ENCODE peak calls at places on chromosomes 16 and 17, in five cellular contexts. U, P, C, X and F are unnamed samples. For H3K4me1 and H3K9me3, the result is how much of the 10 kb centered on the place peaks cover.

GRCh38 chr17:17681744-17682292 is 560 bp downstream of the RAI1 start:
- DNase-seq in U (no peak), P (no peak), C (peak), X (no peak), F (peak)

GRCh38 chr17:2192367-2193028 is 111.1 kb downstream of the SMG6 start:
- DNase-seq in U (peak), P (no peak), C (no peak), X (no peak), F (peak)

GRCh38 chr17:62179525-62180161 is 114.6 kb upstream of the MED13 start:
- DNase-seq in U (peak), P (no peak), C (no peak), X (no peak), F (no peak)

GRCh38 chr17:34503804-34504203 is 75.6 kb upstream of the TMEM132E start:
- DNase-seq in U (no peak), P (no peak), C (peak), X (no peak), F (no peak)

GRCh38 chr17:70569131-70569530 is 399.8 kb downstream of the KCNJ2 start:
- DNase-seq in U (no peak), P (no peak), C (no peak), X (no peak), F (no peak)

GRCh38 chr16:1708768-1709180 is 2.8 kb downstream of the MAPK8IP3 start:
- DNase-seq in U (no peak), P (peak), C (no peak), X (no peak), F (no peak)

GRCh38 chr16:17173134-17173729 is 297.5 kb downstream of the XYLT1 start:
- DNase-seq in U (no peak), P (no peak), C (no peak), X (peak), F (no peak)

GRCh38 chr17:55418369-55419268 is 3.0 kb downstream of the MMD start:
- DNase-seq in U (no peak), P (no peak), C (no peak), X (no peak), F (no peak)

GRCh38 chr16:1152651-1153259 is at the start of gene CACNA1H:
- DNase-seq in U (peak), P (peak), C (no peak), X (no peak), F (peak)

GRCh38 chr16:57341441-57342303 is 16.9 kb upstream of the CCL22 start:
- DNase-seq in U (no peak), P (no peak), C (no peak), X (no peak), F (no peak)

GRCh38 chr17:32870027-32870670 is 6.8 kb downstream of the MYO1D start:
- DNase-seq in U (no peak), P (no peak), C (no peak), X (no peak), F (no peak)

GRCh38 chr17:48215583-48216139 is 108.1 kb downstream of the SNX11 start:
- DNase-seq in U (peak), P (no peak), C (peak), X (no peak), F (no peak)

GRCh38 chr17:6666077-6666521 is 14.5 kb downstream of the C17orf100 start:
- DNase-seq in U (peak), P (peak), C (peak), X (peak), F (peak)

GRCh38 chr17:33200116-33200515 is 93.0 kb downstream of the ASIC2 start:
- DNase-seq in U (no peak), P (no peak), C (no peak), X (no peak), F (no peak)

GRCh38 chr17:79520893-79521210 is 90.0 kb downstream of the RBFOX3 start:
- DNase-seq in U (no peak), P (no peak), C (no peak), X (no peak), F (no peak)

GRCh38 chr17:80773243-80773991 is 218.2 kb upstream of the CHMP6 start:
- DNase-seq in U (no peak), P (no peak), C (no peak), X (no peak), F (no peak)

GRCh38 chr17:71830916-71831315 is 289.9 kb upstream of the SOX9 start:
- DNase-seq in U (no peak), P (peak), C (no peak), X (no peak), F (no peak)

GRCh38 chr17:38912221-38912813 is 13.1 kb upstream of the LASP1NB start:
- DNase-seq in U (no peak), P (no peak), C (no peak), X (peak), F (peak)

GRCh38 chr16:87720411-87720810 is 45.4 kb downstream of the KLHDC4 start:
- DNase-seq in U (no peak), P (no peak), C (no peak), X (no peak), F (no peak)

GRCh38 chr16:87724490-87725291 is 41.1 kb downstream of the KLHDC4 start:
- DNase-seq in U (no peak), P (no peak), C (no peak), X (no peak), F (peak)

GRCh38 chr16:87723224-87723619 is 42.6 kb downstream of the KLHDC4 start:
- DNase-seq in U (no peak), P (peak), C (no peak), X (peak), F (peak)

GRCh38 chr16:87721622-87722565 is 43.9 kb downstream of the KLHDC4 start:
- DNase-seq in U (no peak), P (peak), C (no peak), X (no peak), F (no peak)

GRCh38 chr16:87722590-87723223 is 43.1 kb downstream of the KLHDC4 start:
- DNase-seq in U (no peak), P (no peak), C (no peak), X (no peak), F (no peak)
- H3K4me1 ChIP-seq in U (under half), P (under half), C (under half), X (under half), F (under half)

GRCh38 chr16:22337045-22337444 is 37.4 kb downstream of the CDR2 start:
- DNase-seq in U (no peak), P (no peak), C (peak), X (no peak), F (no peak)

GRCh38 chr16:22340945-22341344 is 33.5 kb downstream of the CDR2 start:
- DNase-seq in U (no peak), P (no peak), C (no peak), X (no peak), F (no peak)

GRCh38 chr16:22335668-22336246 is 38.5 kb downstream of the POLR3E start:
- DNase-seq in U (no peak), P (no peak), C (no peak), X (no peak), F (no peak)

GRCh38 chr16:22336581-22336980 is 37.8 kb downstream of the CDR2 start:
- DNase-seq in U (no peak), P (no peak), C (peak), X (no peak), F (no peak)

DNA sequence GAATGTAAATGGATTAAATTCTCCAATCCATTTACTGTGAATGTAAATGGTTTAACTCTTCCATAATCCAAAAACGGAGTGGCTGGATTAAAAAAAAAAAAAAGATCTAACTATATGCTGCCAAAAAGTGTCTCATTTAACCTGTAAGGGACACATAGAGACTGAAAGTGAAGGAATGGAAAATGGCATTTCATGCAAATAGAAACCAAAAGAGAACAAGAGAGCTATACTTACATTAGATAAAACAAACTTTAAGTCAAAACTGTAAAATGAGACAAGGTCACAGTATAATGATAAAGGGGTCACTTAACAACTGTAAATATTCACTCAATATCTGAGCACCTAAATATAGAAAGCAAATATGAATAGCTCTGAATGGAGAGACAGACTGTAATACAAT is 36.6 kb downstream of the CDR2 start:
- DNase-seq in U (no peak), P (no peak), C (peak), X (no peak), F (no peak)
- H3K9me3 ChIP-seq in U (under half), P (under half), C (under half), X (under half), F (under half)

GRCh38 chr17:49512296-49513043 is 17.4 kb downstream of the NGFR start:
- DNase-seq in U (no peak), P (no peak), C (no peak), X (no peak), F (no peak)
- H3K4me1 ChIP-seq in U (under half), P (under half), C (under half), X (half or more), F (under half)

GRCh38 chr16:3317315-3317999 is 12.2 kb downstream of the ZNF75A start:
- DNase-seq in U (no peak), P (no peak), C (no peak), X (no peak), F (no peak)
- H3K9me3 ChIP-seq in U (half or more), P (under half), C (under half), X (under half), F (half or more)

DNA sequence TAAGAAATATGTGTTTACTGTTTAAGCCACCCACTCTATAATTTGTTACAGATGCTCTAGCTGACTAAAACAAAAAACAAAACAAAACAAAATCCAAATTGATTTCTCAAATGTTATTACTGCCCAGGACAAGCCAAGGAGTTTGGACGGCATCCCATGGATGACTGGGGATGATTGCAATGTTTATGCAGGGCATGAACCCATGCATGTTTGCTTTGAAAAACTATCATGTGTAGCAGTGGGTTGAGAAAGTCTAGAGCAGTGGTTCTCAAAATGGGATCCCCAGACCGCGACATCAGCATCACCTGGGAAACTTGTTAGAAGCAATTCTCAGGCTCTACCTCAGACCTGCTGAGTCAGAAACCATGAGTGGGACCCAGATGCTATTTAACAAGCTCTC is 223.1 kb upstream of the PSMD7 start:
- DNase-seq in U (no peak), P (no peak), C (no peak), X (no peak), F (no peak)
- H3K4me1 ChIP-seq in U (under half), P (under half), C (under half), X (under half), F (under half)

GRCh38 chr16:3193221-3194212 is 5.5 kb downstream of the OR1F1 start:
- DNase-seq in U (peak), P (no peak), C (no peak), X (no peak), F (no peak)
- H3K9me3 ChIP-seq in U (under half), P (under half), C (under half), X (under half), F (under half)

DNA sequence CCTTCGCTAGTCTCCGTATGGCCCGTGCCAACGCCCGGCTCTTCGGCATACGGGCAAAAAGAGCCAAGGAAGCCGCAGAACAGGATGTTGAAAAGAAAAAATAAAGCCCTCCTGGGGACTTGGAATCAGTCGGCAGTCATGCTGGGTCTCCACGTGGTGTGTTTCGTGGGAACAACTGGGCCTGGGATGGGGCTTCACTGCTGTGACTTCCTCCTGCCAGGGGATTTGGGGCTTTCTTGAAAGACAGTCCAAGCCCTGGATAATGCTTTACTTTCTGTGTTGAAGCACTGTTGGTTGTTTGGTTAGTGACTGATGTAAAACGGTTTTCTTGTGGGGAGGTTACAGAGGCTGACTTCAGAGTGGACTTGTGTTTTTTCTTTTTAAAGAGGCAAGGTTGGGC is 2.5 kb downstream of the RPL13 start:
- DNase-seq in U (no peak), P (no peak), C (no peak), X (no peak), F (no peak)
- H3K4me1 ChIP-seq in U (half or more), P (under half), C (under half), X (half or more), F (half or more)

DNA sequence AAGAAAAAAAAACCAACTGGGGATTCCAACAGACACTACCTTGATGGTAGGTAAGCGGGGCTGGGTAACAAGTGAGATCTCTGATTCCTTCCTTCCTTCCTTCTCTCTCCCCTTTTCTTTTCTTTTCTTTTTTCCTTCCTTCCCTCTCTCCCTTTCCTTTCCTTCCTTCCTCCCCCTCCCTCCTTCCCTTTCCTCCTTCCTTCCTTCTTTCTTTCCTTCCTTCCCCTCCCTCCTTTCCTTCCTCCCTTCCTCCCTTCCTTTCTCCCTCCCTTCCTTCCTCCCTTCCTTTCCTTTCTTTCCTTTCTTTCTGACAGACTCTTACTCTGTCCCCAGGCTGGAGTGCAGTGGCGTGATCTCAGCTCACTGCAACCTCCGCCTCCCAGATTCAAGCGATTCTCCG is 20.0 kb downstream of the OR2C1 start:
- DNase-seq in U (no peak), P (no peak), C (no peak), X (no peak), F (no peak)
- H3K9me3 ChIP-seq in U (half or more), P (under half), C (under half), X (under half), F (under half)

DNA sequence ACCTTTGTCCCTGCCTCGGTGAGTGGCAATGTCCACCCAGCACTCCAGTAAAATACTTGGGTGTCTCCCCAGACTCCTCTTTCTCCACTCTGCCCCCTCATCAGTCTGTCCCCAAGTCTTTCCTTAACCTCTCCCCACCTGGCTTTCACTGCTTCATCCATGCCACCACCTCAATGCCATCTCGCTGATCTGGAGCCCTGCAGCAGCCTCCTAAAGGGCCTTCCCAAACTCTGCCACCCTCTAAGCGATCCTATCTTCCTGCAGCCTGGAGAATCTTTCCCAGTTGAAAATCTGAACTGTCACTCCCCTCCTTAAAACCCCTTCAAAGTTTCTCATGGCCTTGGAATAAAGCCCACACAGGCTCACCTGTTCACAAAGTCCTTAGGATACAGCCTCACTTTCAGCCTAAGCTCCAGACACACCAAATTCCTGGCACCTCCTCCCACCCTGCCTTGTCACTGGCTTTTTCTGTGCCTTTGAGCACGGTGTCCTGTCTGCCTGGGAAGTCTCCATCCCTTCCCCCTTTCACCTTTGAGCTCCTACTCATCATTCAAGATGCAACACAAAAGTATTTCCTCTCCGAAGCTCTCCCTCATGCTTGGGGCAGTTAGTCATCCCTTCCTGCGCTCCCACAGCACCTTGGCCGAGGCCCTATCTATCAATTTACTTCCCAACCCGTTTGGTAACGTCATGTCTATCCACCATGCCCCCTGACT is 2.8 kb downstream of the WNK4 start:
- DNase-seq in U (peak), P (no peak), C (no peak), X (no peak), F (no peak)
- H3K4me1 ChIP-seq in U (under half), P (under half), C (under half), X (half or more), F (under half)

GRCh38 chr16:35308674-35309073 is 1849.3 kb downstream of the TP53TG3F start:
- DNase-seq in U (no peak), P (no peak), C (no peak), X (no peak), F (no peak)

GRCh38 chr16:35302859-35303258 is 1843.4 kb downstream of the TP53TG3F start:
- DNase-seq in U (no peak), P (no peak), C (no peak), X (no peak), F (no peak)

GRCh38 chr16:35305476-35305875 is 1846.1 kb downstream of the TP53TG3F start:
- DNase-seq in U (no peak), P (no peak), C (no peak), X (no peak), F (no peak)

GRCh38 chr16:35310999-35311398 is 1851.6 kb downstream of the TP53TG3F start:
- DNase-seq in U (no peak), P (no peak), C (no peak), X (no peak), F (no peak)

DNA sequence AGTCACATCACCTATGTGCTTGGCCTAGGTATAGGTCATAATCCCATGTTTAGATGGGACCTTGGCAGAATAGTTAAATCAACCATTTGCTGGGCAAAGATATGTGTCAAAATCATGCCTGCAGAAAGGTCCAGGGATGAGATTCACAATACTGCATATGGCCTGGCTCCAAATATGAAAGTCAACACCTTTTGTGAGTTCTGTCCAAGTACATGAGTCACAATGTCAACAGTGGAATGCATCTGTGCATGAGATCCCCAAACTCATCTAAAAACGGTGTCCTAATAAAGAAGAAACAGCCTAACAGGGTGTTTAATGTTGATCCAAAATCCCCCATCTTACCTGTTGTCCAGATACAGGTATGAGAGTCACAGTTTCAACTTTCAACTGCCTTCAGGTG is 1847.5 kb downstream of the TP53TG3F start:
- DNase-seq in U (no peak), P (no peak), C (no peak), X (no peak), F (no peak)
- H3K9me3 ChIP-seq in U (under half), P (under half), C (under half), X (under half), F (under half)